ENCODE peak calls at places on chromosomes 3 and 15, in six cellular contexts. One of them, this sample, is unnamed.

GRCh38 chr3:187943677-187944390 is 198.6 kb upstream of the BCL6 start:
- DNase-seq in IMR-90: peak
- DNase-seq in stimulated activated CD8-positive, alpha-beta memory T cell treated with anti-CD3 and anti-CD28 coated beads, Interleukin-4, amount 100 ng/mL, for 48 hours: no peak
- DNase-seq in AG09309: no peak
- DNase-seq in DMS153: no peak
- DNase-seq in activated gamma-delta T cell: no peak
- DNase-seq in this sample: no peak

GRCh38 chr3:102068736-102069135 is 219.4 kb downstream of the NFKBIZ start:
- DNase-seq in IMR-90: no peak
- DNase-seq in stimulated activated CD8-positive, alpha-beta memory T cell treated with anti-CD3 and anti-CD28 coated beads, Interleukin-4, amount 100 ng/mL, for 48 hours: no peak
- DNase-seq in AG09309: no peak
- DNase-seq in DMS153: no peak
- DNase-seq in activated gamma-delta T cell: no peak
- DNase-seq in this sample: no peak

GRCh38 chr3:79724206-79724605 is 43.6 kb downstream of the ROBO1 start:
- DNase-seq in IMR-90: no peak
- DNase-seq in stimulated activated CD8-positive, alpha-beta memory T cell treated with anti-CD3 and anti-CD28 coated beads, Interleukin-4, amount 100 ng/mL, for 48 hours: no peak
- DNase-seq in AG09309: no peak
- DNase-seq in DMS153: no peak
- DNase-seq in activated gamma-delta T cell: no peak
- DNase-seq in this sample: no peak

GRCh38 chr15:36210426-36210825 is 369.0 kb upstream of the CDIN1 start:
- DNase-seq in IMR-90: no peak
- DNase-seq in stimulated activated CD8-positive, alpha-beta memory T cell treated with anti-CD3 and anti-CD28 coated beads, Interleukin-4, amount 100 ng/mL, for 48 hours: no peak
- DNase-seq in AG09309: no peak
- DNase-seq in DMS153: no peak
- DNase-seq in activated gamma-delta T cell: no peak
- DNase-seq in this sample: no peak

GRCh38 chr3:106452096-106452495 is 583.3 kb upstream of the CBLB start:
- DNase-seq in IMR-90: no peak
- DNase-seq in stimulated activated CD8-positive, alpha-beta memory T cell treated with anti-CD3 and anti-CD28 coated beads, Interleukin-4, amount 100 ng/mL, for 48 hours: no peak
- DNase-seq in AG09309: no peak
- DNase-seq in DMS153: no peak
- DNase-seq in activated gamma-delta T cell: no peak
- DNase-seq in this sample: no peak

GRCh38 chr3:29718661-29719065 is 437.8 kb downstream of the RBMS3 start:
- DNase-seq in IMR-90: peak
- DNase-seq in stimulated activated CD8-positive, alpha-beta memory T cell treated with anti-CD3 and anti-CD28 coated beads, Interleukin-4, amount 100 ng/mL, for 48 hours: no peak
- DNase-seq in AG09309: no peak
- DNase-seq in DMS153: no peak
- DNase-seq in activated gamma-delta T cell: no peak
- DNase-seq in this sample: no peak

GRCh38 chr3:125110016-125110875 is 54.4 kb upstream of the HEG1 start:
- DNase-seq in IMR-90: peak
- DNase-seq in stimulated activated CD8-positive, alpha-beta memory T cell treated with anti-CD3 and anti-CD28 coated beads, Interleukin-4, amount 100 ng/mL, for 48 hours: peak
- DNase-seq in AG09309: peak
- DNase-seq in DMS153: no peak
- DNase-seq in activated gamma-delta T cell: no peak
- DNase-seq in this sample: no peak

GRCh38 chr15:26981492-26981891 is 10.5 kb downstream of the GABRG3 start:
- DNase-seq in IMR-90: no peak
- DNase-seq in stimulated activated CD8-positive, alpha-beta memory T cell treated with anti-CD3 and anti-CD28 coated beads, Interleukin-4, amount 100 ng/mL, for 48 hours: no peak
- DNase-seq in AG09309: no peak
- DNase-seq in DMS153: no peak
- DNase-seq in activated gamma-delta T cell: no peak
- DNase-seq in this sample: no peak

GRCh38 chr15:78174398-78174797 is 25.2 kb downstream of the IDH3A start:
- DNase-seq in IMR-90: no peak
- DNase-seq in stimulated activated CD8-positive, alpha-beta memory T cell treated with anti-CD3 and anti-CD28 coated beads, Interleukin-4, amount 100 ng/mL, for 48 hours: peak
- DNase-seq in AG09309: no peak
- DNase-seq in DMS153: no peak
- DNase-seq in activated gamma-delta T cell: no peak
- DNase-seq in this sample: no peak

GRCh38 chr3:55416381-55416821 is 70.7 kb downstream of the WNT5A start:
- DNase-seq in IMR-90: peak
- DNase-seq in stimulated activated CD8-positive, alpha-beta memory T cell treated with anti-CD3 and anti-CD28 coated beads, Interleukin-4, amount 100 ng/mL, for 48 hours: no peak
- DNase-seq in AG09309: peak
- DNase-seq in DMS153: no peak
- DNase-seq in activated gamma-delta T cell: no peak
- DNase-seq in this sample: no peak

GRCh38 chr15:67855842-67856241 is 16.0 kb upstream of the RNU6-1 start:
- DNase-seq in IMR-90: no peak
- DNase-seq in stimulated activated CD8-positive, alpha-beta memory T cell treated with anti-CD3 and anti-CD28 coated beads, Interleukin-4, amount 100 ng/mL, for 48 hours: no peak
- DNase-seq in AG09309: no peak
- DNase-seq in DMS153: no peak
- DNase-seq in activated gamma-delta T cell: no peak
- DNase-seq in this sample: no peak

GRCh38 chr15:71357357-71357756 is 242.1 kb downstream of the THSD4 start:
- DNase-seq in IMR-90: no peak
- DNase-seq in stimulated activated CD8-positive, alpha-beta memory T cell treated with anti-CD3 and anti-CD28 coated beads, Interleukin-4, amount 100 ng/mL, for 48 hours: no peak
- DNase-seq in AG09309: no peak
- DNase-seq in DMS153: no peak
- DNase-seq in activated gamma-delta T cell: no peak
- DNase-seq in this sample: no peak

GRCh38 chr15:80611543-80612080 is 83.5 kb upstream of the ABHD17C start:
- DNase-seq in IMR-90: no peak
- DNase-seq in stimulated activated CD8-positive, alpha-beta memory T cell treated with anti-CD3 and anti-CD28 coated beads, Interleukin-4, amount 100 ng/mL, for 48 hours: no peak
- DNase-seq in AG09309: no peak
- DNase-seq in DMS153: no peak
- DNase-seq in activated gamma-delta T cell: no peak
- DNase-seq in this sample: no peak

GRCh38 chr3:41698931-41699330 is 263.0 kb downstream of the ULK4 start:
- DNase-seq in IMR-90: peak
- DNase-seq in stimulated activated CD8-positive, alpha-beta memory T cell treated with anti-CD3 and anti-CD28 coated beads, Interleukin-4, amount 100 ng/mL, for 48 hours: no peak
- DNase-seq in AG09309: no peak
- DNase-seq in DMS153: no peak
- DNase-seq in activated gamma-delta T cell: no peak
- DNase-seq in this sample: no peak

GRCh38 chr3:161284989-161285388 is 63.9 kb downstream of the NMD3 start:
- DNase-seq in IMR-90: peak
- DNase-seq in stimulated activated CD8-positive, alpha-beta memory T cell treated with anti-CD3 and anti-CD28 coated beads, Interleukin-4, amount 100 ng/mL, for 48 hours: no peak
- DNase-seq in AG09309: no peak
- DNase-seq in DMS153: no peak
- DNase-seq in activated gamma-delta T cell: no peak
- DNase-seq in this sample: no peak

GRCh38 chr3:46865034-46865507 is 1.8 kb upstream of the MYL3 start:
- DNase-seq in IMR-90: no peak
- DNase-seq in stimulated activated CD8-positive, alpha-beta memory T cell treated with anti-CD3 and anti-CD28 coated beads, Interleukin-4, amount 100 ng/mL, for 48 hours: no peak
- DNase-seq in AG09309: no peak
- DNase-seq in DMS153: no peak
- DNase-seq in activated gamma-delta T cell: no peak
- DNase-seq in this sample: peak

GRCh38 chr15:62068071-62068786 is 1.5 kb downstream of the C2CD4A start:
- DNase-seq in IMR-90: no peak
- DNase-seq in stimulated activated CD8-positive, alpha-beta memory T cell treated with anti-CD3 and anti-CD28 coated beads, Interleukin-4, amount 100 ng/mL, for 48 hours: peak
- DNase-seq in AG09309: no peak
- DNase-seq in DMS153: no peak
- DNase-seq in activated gamma-delta T cell: peak
- DNase-seq in this sample: peak

GRCh38 chr3:128794788-128795649 is 69.0 kb downstream of the RAB7A start:
- DNase-seq in IMR-90: peak
- DNase-seq in stimulated activated CD8-positive, alpha-beta memory T cell treated with anti-CD3 and anti-CD28 coated beads, Interleukin-4, amount 100 ng/mL, for 48 hours: peak
- DNase-seq in AG09309: no peak
- DNase-seq in DMS153: peak
- DNase-seq in activated gamma-delta T cell: no peak
- DNase-seq in this sample: no peak

GRCh38 chr15:29612096-29612495 is 210.2 kb downstream of the TJP1 start:
- DNase-seq in IMR-90: peak
- DNase-seq in stimulated activated CD8-positive, alpha-beta memory T cell treated with anti-CD3 and anti-CD28 coated beads, Interleukin-4, amount 100 ng/mL, for 48 hours: no peak
- DNase-seq in AG09309: peak
- DNase-seq in DMS153: no peak
- DNase-seq in activated gamma-delta T cell: no peak
- DNase-seq in this sample: no peak